ENCODE peak calls at places on chromosomes 6 and 20, in nine cellular contexts. K is epithelial cell of proximal tubule; B is heart right ventricle; A is transverse colon; D is AG04449; Y is heart left ventricle; P is GM23248; X is left ventricle myocardium inferior; J is CD8-positive, alpha-beta memory T cell. Z is an unnamed sample.

GRCh38 chr6:1815827-1816452 is 206.2 kb downstream of the FOXC1 start:
- DNase-seq in K (no peak), B (no peak), A (no peak), D (no peak), Y (no peak), P (no peak), X (no peak), J (no peak), Z (no peak)

GRCh38 chr20:24768977-24769675 is 179.9 kb upstream of the CST7 start:
- DNase-seq in K (no peak), B (no peak), A (no peak), D (no peak), Y (no peak), P (no peak), X (no peak), J (no peak), Z (peak; percentile 81)

GRCh38 chr6:167420858-167421766 is 96.2 kb downstream of the TTLL2 start:
- DNase-seq in K (no peak), B (no peak), A (peak; percentile 93), D (no peak), Y (no peak), P (no peak), X (no peak), J (no peak), Z (peak; percentile 34)

GRCh38 chr20:2297352-2297717 is 1.5 kb downstream of the TGM3 start:
- DNase-seq in K (no peak), B (no peak), A (no peak), D (no peak), Y (no peak), P (no peak), X (no peak), J (no peak), Z (no peak)

GRCh38 chr6:147873826-147874225 is 365.3 kb downstream of the SAMD5 start:
- DNase-seq in K (no peak), B (no peak), A (no peak), D (peak; percentile 28), Y (no peak), P (no peak), X (no peak), J (no peak), Z (no peak)

GRCh38 chr20:64110411-64111068 is 3.2 kb upstream of the NPBWR2 start:
- DNase-seq in K (no peak), B (no peak), A (peak; percentile 2), D (no peak), Y (no peak), P (no peak), X (peak; percentile 7), J (no peak), Z (no peak)

GRCh38 chr6:170584954-170585498 is 589 bp upstream of the PDCD2 start:
- DNase-seq in K (peak; percentile 3), B (no peak), A (peak; percentile 19), D (no peak), Y (no peak), P (no peak), X (no peak), J (no peak), Z (no peak)

GRCh38 chr20:62367483-62368302 is 581 bp upstream of the LAMA5 start:
- DNase-seq in K (no peak), B (no peak), A (peak; percentile 60), D (no peak), Y (no peak), P (no peak), X (no peak), J (no peak), Z (peak; percentile 88)

GRCh38 chr6:166169549-166170421 is 2.1 kb upstream of the TBXT start:
- DNase-seq in K (no peak), B (no peak), A (no peak), D (no peak), Y (no peak), P (no peak), X (no peak), J (no peak), Z (no peak)

GRCh38 chr6:35487653-35488516 is 9.0 kb downstream of the TEAD3 start:
- DNase-seq in K (no peak), B (no peak), A (peak; percentile 84), D (no peak), Y (no peak), P (peak; percentile 37), X (peak; percentile 16), J (no peak), Z (no peak)

GRCh38 chr6:166520905-166521834 is 65.3 kb downstream of the RAMACL start:
- DNase-seq in K (no peak), B (no peak), A (no peak), D (no peak), Y (no peak), P (peak; percentile 29), X (no peak), J (no peak), Z (no peak)

GRCh38 chr6:119950681-119951080 is 601.1 kb upstream of the MAN1A1 start:
- DNase-seq in K (no peak), B (no peak), A (no peak), D (no peak), Y (no peak), P (no peak), X (no peak), J (no peak), Z (no peak)

GRCh38 chr6:74932214-74932923 is 273.5 kb downstream of the COL12A1 start:
- DNase-seq in K (no peak), B (no peak), A (no peak), D (no peak), Y (no peak), P (peak; percentile 10), X (no peak), J (no peak), Z (peak; percentile 6)

GRCh38 chr6:72382602-72383529 is 239.0 kb upstream of the KCNQ5 start:
- DNase-seq in K (no peak), B (no peak), A (no peak), D (no peak), Y (no peak), P (no peak), X (no peak), J (no peak), Z (no peak)
- H3K4me3 ChIP-seq in K (no peak overlapping the region), B (no peak overlapping the region), A (no peak overlapping the region), D (no peak overlapping the region), Y (no peak overlapping the region), P (no peak overlapping the region), X (no peak overlapping the region), J (no peak overlapping the region), Z (no peak overlapping the region)

GRCh38 chr20:21710863-21711431 is 5.5 kb downstream of the PAX1 start:
- DNase-seq in K (no peak), B (no peak), A (no peak), D (no peak), Y (no peak), P (no peak), X (no peak), J (no peak), Z (no peak)

GRCh38 chr20:21713901-21714296 is 8.4 kb downstream of the PAX1 start:
- DNase-seq in K (no peak), B (no peak), A (no peak), D (no peak), Y (no peak), P (no peak), X (no peak), J (no peak), Z (no peak)

GRCh38 chr20:21714297-21715192 is 9.1 kb downstream of the PAX1 start:
- DNase-seq in K (no peak), B (no peak), A (no peak), D (no peak), Y (no peak), P (no peak), X (no peak), J (no peak), Z (no peak)

GRCh38 chr20:21713470-21713869 is 8.0 kb downstream of the PAX1 start:
- DNase-seq in K (no peak), B (no peak), A (no peak), D (no peak), Y (no peak), P (no peak), X (no peak), J (no peak), Z (no peak)

DNA sequence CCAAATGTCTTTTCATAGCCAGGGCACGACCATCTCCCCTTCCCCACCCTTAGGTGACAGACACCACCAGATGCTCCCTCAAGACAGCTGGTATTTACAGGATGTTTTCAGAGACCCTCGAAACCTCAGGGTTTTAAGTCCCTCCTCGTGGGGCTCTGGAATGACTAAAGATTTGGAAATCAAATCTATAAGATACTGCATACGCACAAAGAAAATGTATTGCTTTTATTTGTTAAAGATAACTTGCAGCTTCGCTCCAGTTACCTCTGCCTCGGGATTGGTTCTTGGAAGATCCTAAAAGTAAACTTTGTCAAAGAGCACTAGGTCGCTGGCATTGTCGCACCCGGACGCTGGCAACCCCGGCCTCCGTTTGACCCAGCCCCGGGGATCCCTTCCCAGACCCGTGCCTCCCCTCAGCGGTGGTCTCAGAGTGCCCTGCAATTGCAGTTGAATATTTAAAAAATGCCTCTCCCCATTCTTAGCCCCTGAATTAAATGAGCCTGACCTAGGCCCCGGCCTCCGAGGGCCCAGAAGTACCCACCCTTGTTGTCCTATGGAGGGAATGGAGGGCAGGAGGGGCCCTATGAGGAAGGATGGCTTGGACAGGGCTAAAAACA is 7.1 kb downstream of the PAX1 start:
- DNase-seq in K (no peak), B (no peak), A (no peak), D (no peak), Y (no peak), P (no peak), X (no peak), J (no peak), Z (no peak)
- H3K4me3 ChIP-seq in K (no peak overlapping the region), B (no peak overlapping the region), A (no peak overlapping the region), D (no peak overlapping the region), Y (no peak overlapping the region), P (no peak overlapping the region), X (no peak overlapping the region), J (no peak overlapping the region), Z (no peak overlapping the region)

GRCh38 chr20:3767434-3768341 is at the start of gene ADISSP:
- DNase-seq in K (no peak), B (peak; percentile 99), A (peak; percentile 99), D (peak; percentile 83), Y (peak; percentile 99), P (peak; percentile 100), X (peak; percentile 99), J (peak; percentile 96), Z (peak; percentile 98)

GRCh38 chr20:3764659-3765058 is 2.9 kb downstream of the ADISSP start:
- DNase-seq in K (no peak), B (no peak), A (no peak), D (no peak), Y (no peak), P (no peak), X (no peak), J (no peak), Z (no peak)

GRCh38 chr20:3765171-3765887 is 2.2 kb downstream of the ADISSP start:
- DNase-seq in K (no peak), B (peak; percentile 81), A (no peak), D (no peak), Y (peak; percentile 63), P (no peak), X (peak; percentile 62), J (no peak), Z (no peak)

GRCh38 chr20:3766832-3767433 is 620 bp downstream of the ADISSP start:
- DNase-seq in K (no peak), B (peak; percentile 7), A (peak; percentile 31), D (no peak), Y (no peak), P (peak; percentile 50), X (no peak), J (no peak), Z (no peak)

GRCh38 chr20:3766381-3766780 is 1.2 kb downstream of the ADISSP start:
- DNase-seq in K (no peak), B (no peak), A (no peak), D (no peak), Y (no peak), P (no peak), X (no peak), J (no peak), Z (no peak)
- H3K4me3 ChIP-seq in K (peak overlapping the region; percentile 90), B (peak overlapping the region; percentile 53), A (peak overlapping the region; percentile 68), D (peak overlapping the region; percentile 85), Y (peak overlapping the region; percentile 69), P (peak overlapping the region; percentile 82), X (peak overlapping the region; percentile 79), J (peak overlapping the region; percentile 91), Z (no peak overlapping the region)

GRCh38 chr6:18720075-18720474 is 332.9 kb downstream of the RNF144B start:
- DNase-seq in K (no peak), B (no peak), A (no peak), D (no peak), Y (no peak), P (no peak), X (no peak), J (no peak), Z (no peak)
- H3K4me3 ChIP-seq in K (no peak overlapping the region), B (no peak overlapping the region), A (no peak overlapping the region), D (no peak overlapping the region), Y (no peak overlapping the region), P (no peak overlapping the region), X (no peak overlapping the region), J (no peak overlapping the region), Z (no peak overlapping the region)

Z was measured in SJCRH30.